ENCODE peak calls at places on chromosomes 6 and 20, in five cellular contexts. One of them, this sample, is unnamed.

GRCh38 chr20:31440012-31440659 is at the start of gene DEFB123:
- DNase-seq in AG10803: no peak
- DNase-seq in astrocyte: no peak
- DNase-seq in mucosa of descending colon: no peak
- DNase-seq in HCT116: no peak
- DNase-seq in this sample: no peak

GRCh38 chr6:4599924-4600323 is 176.3 kb upstream of the CDYL start:
- DNase-seq in AG10803: peak
- DNase-seq in astrocyte: peak
- DNase-seq in mucosa of descending colon: no peak
- DNase-seq in HCT116: peak
- DNase-seq in this sample: peak

GRCh38 chr20:24665741-24666191 is 196.3 kb downstream of the SYNDIG1 start:
- DNase-seq in mucosa of descending colon: no peak
- DNase-seq in AG10803: no peak
- DNase-seq in HCT116: no peak
- DNase-seq in astrocyte: no peak
- DNase-seq in this sample: no peak

GRCh38 chr6:15423286-15423957 is 177.6 kb downstream of the JARID2 start:
- DNase-seq in mucosa of descending colon: no peak
- DNase-seq in astrocyte: no peak
- DNase-seq in AG10803: peak
- DNase-seq in HCT116: no peak
- DNase-seq in this sample: no peak

GRCh38 chr6:52517502-52518278 is 59.2 kb downstream of the TRAM2 start:
- DNase-seq in AG10803: peak
- DNase-seq in astrocyte: peak
- DNase-seq in mucosa of descending colon: peak
- DNase-seq in HCT116: peak
- DNase-seq in this sample: peak

GRCh38 chr6:157272866-157273755 is 50.2 kb downstream of the TMEM242 start:
- DNase-seq in HCT116: no peak
- DNase-seq in AG10803: peak
- DNase-seq in astrocyte: no peak
- DNase-seq in mucosa of descending colon: no peak
- DNase-seq in this sample: peak

GRCh38 chr6:13280253-13280652 is 48.1 kb downstream of the TBC1D7 start:
- DNase-seq in mucosa of descending colon: no peak
- DNase-seq in astrocyte: no peak
- DNase-seq in HCT116: no peak
- DNase-seq in AG10803: no peak
- DNase-seq in this sample: no peak

GRCh38 chr6:26520088-26520839 is 17.9 kb upstream of the HMGN4 start:
- DNase-seq in astrocyte: peak
- DNase-seq in HCT116: no peak
- DNase-seq in mucosa of descending colon: no peak
- DNase-seq in AG10803: no peak
- DNase-seq in this sample: no peak

GRCh38 chr20:51042657-51043247 is 19.8 kb upstream of the KCNG1 start:
- DNase-seq in AG10803: no peak
- DNase-seq in HCT116: peak
- DNase-seq in mucosa of descending colon: no peak
- DNase-seq in astrocyte: no peak
- DNase-seq in this sample: no peak

GRCh38 chr20:61755971-61756421 is 309.7 kb downstream of the TAF4 start:
- DNase-seq in HCT116: no peak
- DNase-seq in AG10803: no peak
- DNase-seq in astrocyte: no peak
- DNase-seq in mucosa of descending colon: no peak
- DNase-seq in this sample: no peak

GRCh38 chr6:147507162-147508072 is 1.1 kb upstream of the SAMD5 start:
- DNase-seq in astrocyte: no peak
- DNase-seq in mucosa of descending colon: peak
- DNase-seq in HCT116: no peak
- DNase-seq in AG10803: no peak
- DNase-seq in this sample: peak

GRCh38 chr6:157531986-157532365 is 151.0 kb downstream of the ZDHHC14 start:
- DNase-seq in HCT116: no peak
- DNase-seq in mucosa of descending colon: no peak
- DNase-seq in AG10803: no peak
- DNase-seq in astrocyte: no peak
- DNase-seq in this sample: no peak

GRCh38 chr20:11553603-11554002 is 364.1 kb upstream of the BTBD3 start:
- DNase-seq in astrocyte: no peak
- DNase-seq in mucosa of descending colon: no peak
- DNase-seq in HCT116: no peak
- DNase-seq in AG10803: peak
- DNase-seq in this sample: peak

GRCh38 chr6:116005508-116005855 is 55.2 kb downstream of the FRK start:
- DNase-seq in mucosa of descending colon: no peak
- DNase-seq in AG10803: peak
- DNase-seq in HCT116: no peak
- DNase-seq in astrocyte: no peak
- DNase-seq in this sample: peak

DNA sequence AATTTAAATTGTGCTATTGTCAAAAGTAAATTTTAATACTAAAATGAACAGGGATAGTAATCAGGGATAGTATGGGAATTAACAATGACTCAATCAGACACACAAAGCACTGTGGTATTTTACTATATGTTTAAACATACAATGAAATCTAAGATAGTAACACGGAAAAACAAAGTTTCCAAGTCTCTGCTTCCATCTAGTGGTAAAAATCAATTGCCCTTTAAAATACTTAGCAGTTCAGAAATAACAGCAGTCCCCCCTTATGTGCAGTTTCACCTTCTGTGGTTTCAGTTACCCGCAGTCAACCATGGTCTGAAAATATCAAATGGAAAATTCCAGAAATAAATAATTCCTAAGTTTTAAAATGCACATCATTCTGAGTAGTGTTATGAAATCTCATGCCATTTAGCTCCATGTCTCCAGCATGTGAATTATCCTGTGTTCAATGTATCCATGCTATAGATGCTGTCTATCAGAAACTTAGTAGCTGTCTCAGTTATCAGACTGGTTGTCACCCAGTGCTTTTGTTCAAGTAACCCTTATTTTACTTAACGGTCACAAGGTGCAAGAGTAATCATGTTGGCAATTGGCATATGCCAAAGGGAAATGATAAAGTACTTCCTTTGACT is 58.5 kb downstream of the AHI1 start:
- DNase-seq in AG10803: no peak
- DNase-seq in astrocyte: no peak
- DNase-seq in mucosa of descending colon: no peak
- DNase-seq in HCT116: no peak
- DNase-seq in this sample: peak
- TF ChIP-seq CTCF in AG10803: peak
- TF ChIP-seq CTCF in astrocyte: peak
- TF ChIP-seq CTCF in mucosa of descending colon: no peak
- TF ChIP-seq CTCF in HCT116: peak
- TF ChIP-seq CTCF in this sample: peak

DNA sequence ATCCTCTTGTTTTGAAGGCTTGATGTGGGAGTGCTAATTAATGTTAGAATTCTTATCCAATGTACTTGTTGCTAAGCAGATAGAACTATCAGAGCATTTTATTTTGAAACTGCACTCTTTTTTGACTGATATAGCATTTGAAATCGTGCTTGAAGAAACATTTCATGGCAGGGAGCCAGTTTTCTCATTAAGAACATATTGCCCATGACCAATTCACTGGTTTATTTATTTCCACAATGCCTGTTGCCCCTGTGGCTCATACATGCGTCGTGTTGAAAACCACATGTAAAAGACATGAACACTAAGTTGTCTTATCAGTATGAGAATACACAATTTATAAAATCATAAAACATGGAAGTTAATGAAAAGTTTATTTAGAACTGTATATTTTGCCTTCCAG is 479.7 kb upstream of the FLRT3 start:
- DNase-seq in astrocyte: no peak
- DNase-seq in HCT116: no peak
- DNase-seq in mucosa of descending colon: no peak
- DNase-seq in AG10803: peak
- DNase-seq in this sample: peak
- H3K4me3 ChIP-seq in astrocyte: no peak
- H3K4me3 ChIP-seq in HCT116: no peak
- H3K4me3 ChIP-seq in mucosa of descending colon: no peak
- H3K4me3 ChIP-seq in AG10803: no peak
- H3K4me3 ChIP-seq in this sample: no peak

DNA sequence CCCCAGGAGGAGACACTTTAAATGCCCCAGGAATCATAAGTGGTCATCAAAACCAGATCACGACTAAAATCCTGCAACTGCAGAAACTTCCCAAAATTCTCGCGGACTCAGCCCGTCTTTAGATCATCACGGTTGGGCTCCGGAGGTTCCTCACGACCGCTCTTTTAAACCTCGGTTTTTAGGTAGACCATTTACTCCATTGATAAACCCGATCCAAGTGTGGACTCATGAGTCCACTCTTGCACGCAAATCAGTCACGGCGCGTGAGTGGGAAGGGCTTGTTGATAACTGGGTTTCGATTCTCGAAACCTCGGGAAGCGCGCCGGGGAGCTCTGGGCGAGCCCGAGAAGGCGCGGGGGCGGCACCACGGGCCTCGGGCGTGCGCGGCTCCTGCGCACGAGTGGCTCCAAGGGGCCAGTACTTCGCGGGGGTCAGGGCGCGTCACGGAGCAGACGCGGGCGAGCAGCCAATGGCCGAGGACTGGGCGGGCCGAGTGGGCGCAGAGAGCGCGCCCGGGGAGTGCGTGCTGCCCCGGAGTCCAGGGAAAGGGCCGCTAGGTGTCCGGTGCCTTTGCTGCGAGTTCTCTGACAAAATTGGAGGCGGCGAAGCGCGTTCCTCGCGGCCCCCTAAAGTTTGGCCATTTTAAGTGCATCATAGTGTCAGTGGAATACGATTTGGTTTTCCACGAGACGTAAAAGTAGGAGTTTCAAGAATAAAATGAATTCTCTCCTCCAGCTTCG is 658 bp upstream of the TENT5A start:
- DNase-seq in mucosa of descending colon: peak
- DNase-seq in astrocyte: peak
- DNase-seq in AG10803: peak
- DNase-seq in HCT116: peak
- DNase-seq in this sample: peak
- TF ChIP-seq CTCF in mucosa of descending colon: no peak
- TF ChIP-seq CTCF in astrocyte: no peak
- TF ChIP-seq CTCF in AG10803: peak
- TF ChIP-seq CTCF in HCT116: no peak
- TF ChIP-seq CTCF in this sample: peak

DNA sequence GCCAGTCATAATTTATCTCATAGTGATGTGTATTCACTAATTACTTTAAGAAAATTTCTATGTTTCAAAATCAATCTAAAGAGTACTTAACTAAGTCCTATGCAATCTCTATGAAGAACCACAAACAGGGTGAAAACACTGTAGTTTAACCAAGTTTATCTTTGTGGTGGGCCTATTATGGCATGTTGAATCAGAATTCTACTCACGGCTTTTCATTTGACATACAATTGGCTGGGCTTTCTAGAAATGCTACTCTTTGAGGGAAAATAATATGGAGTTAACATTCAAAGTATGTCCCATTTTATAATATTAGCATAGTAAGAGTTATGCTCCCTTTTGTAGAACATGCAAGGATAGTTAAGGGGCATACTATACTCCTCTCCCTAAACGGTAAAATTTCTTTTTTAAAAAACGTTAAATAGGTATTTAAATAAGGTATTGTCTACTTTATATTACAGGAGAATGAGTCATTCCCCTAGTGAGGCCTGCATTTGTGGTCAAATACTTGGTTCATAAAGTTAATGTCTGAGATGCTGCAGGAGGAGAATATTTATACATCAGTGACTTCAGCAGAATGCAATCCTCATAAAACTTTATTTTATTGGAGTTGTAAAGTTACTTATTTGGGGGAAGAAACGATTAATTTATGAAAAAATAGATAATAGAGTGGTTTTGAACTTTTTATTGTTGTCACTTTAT is 1.8 kb downstream of the MOXD1 start:
- DNase-seq in mucosa of descending colon: no peak
- DNase-seq in HCT116: no peak
- DNase-seq in astrocyte: peak
- DNase-seq in AG10803: peak
- DNase-seq in this sample: no peak
- H3K4me3 ChIP-seq in mucosa of descending colon: no peak
- H3K4me3 ChIP-seq in HCT116: no peak
- H3K4me3 ChIP-seq in astrocyte: peak
- H3K4me3 ChIP-seq in AG10803: peak
- H3K4me3 ChIP-seq in this sample: peak

DNA sequence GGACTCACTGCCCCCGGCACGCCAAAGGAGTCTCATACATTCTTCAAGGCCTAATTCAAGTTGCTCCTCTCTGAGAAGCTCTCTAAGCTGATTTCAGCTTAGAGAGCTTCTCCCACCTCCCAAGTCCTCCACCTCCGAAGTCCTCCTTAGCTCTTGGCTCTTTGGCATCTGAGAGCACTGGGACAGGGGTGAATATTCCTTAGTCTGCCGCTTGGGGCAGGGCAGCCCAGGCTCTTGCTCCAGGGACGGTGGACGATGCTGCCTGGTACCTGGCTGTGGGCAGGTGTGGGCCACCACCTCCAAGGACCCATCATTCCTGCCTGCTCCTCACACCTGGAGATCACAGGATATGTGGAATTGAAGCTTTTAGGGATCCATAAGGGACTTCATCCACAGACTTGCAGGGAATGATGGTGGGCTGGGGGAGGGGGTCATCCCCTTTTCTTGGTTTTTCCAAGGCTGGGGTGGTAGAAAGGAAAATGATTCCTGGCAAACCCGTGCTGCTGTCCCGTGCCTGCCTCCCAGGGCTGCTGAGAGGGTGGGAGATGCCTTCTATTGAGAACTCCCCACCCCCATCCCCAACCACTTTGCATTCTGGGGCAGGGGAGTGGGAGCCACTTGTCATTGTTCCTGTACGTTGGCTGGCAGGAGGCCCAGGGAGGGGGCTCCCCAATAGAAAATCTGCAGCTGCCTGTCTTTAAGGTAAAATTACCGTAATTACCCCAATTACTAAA is 57.4 kb downstream of the ARHGAP40 start:
- DNase-seq in astrocyte: no peak
- DNase-seq in mucosa of descending colon: peak
- DNase-seq in AG10803: no peak
- DNase-seq in HCT116: peak
- DNase-seq in this sample: no peak
- TF ChIP-seq CTCF in astrocyte: peak
- TF ChIP-seq CTCF in mucosa of descending colon: peak
- TF ChIP-seq CTCF in AG10803: peak
- TF ChIP-seq CTCF in HCT116: peak
- TF ChIP-seq CTCF in this sample: peak

DNA sequence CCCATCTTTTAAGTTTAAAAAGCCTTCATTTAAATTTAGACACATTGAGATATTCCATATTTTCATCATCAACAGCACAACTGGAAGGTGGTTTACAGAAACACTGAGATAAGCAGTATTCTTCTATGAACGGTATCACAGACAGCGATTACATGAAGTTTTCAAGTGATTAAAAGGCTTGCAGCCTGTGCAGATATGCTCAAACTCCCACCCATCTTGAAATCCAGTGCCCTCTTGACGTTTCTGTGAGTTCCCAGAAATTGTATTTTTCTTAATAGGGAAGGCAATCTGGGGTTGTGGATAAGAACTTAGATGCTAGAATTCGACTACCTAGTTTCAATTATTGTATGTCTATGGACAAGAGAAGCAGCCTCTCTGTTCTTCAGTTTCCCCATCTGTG is 290.3 kb downstream of the ZNF217 start:
- DNase-seq in astrocyte: no peak
- DNase-seq in AG10803: no peak
- DNase-seq in HCT116: no peak
- DNase-seq in mucosa of descending colon: no peak
- DNase-seq in this sample: no peak
- H3K4me3 ChIP-seq in astrocyte: no peak
- H3K4me3 ChIP-seq in AG10803: no peak
- H3K4me3 ChIP-seq in HCT116: no peak
- H3K4me3 ChIP-seq in mucosa of descending colon: no peak
- H3K4me3 ChIP-seq in this sample: no peak